ENCODE peak calls at places on chromosomes 3 and 15, in nine cellular contexts. S, E, B, U, I, C, P, T and Y are unnamed samples.

GRCh38 chr3:50213383-50213782 is 8.3 kb downstream of the SLC38A3 start:
- DNase-seq in S (no peak), E (no peak), B (no peak), U (no peak), I (no peak), C (peak), P (no peak), T (no peak), Y (no peak)

GRCh38 chr3:125591116-125591755 is 4.1 kb downstream of the OSBPL11 start:
- DNase-seq in S (no peak), E (no peak), B (no peak), U (no peak), I (no peak), C (no peak), P (no peak), T (peak), Y (no peak)

GRCh38 chr3:120566243-120566980 is 29.7 kb upstream of the NDUFB4 start:
- DNase-seq in S (no peak), E (no peak), B (no peak), U (no peak), I (no peak), C (no peak), P (no peak), T (no peak), Y (no peak)

GRCh38 chr3:169170456-169170855 is 493.1 kb downstream of the MECOM start:
- DNase-seq in S (no peak), E (no peak), B (no peak), U (no peak), I (no peak), C (no peak), P (no peak), T (no peak), Y (no peak)

GRCh38 chr3:194952882-194953281 is 267.2 kb downstream of the FAM43A start:
- DNase-seq in S (no peak), E (no peak), B (no peak), U (no peak), I (no peak), C (no peak), P (no peak), T (no peak), Y (peak)

GRCh38 chr15:92343869-92344643 is 49.6 kb upstream of the ST8SIA2 start:
- DNase-seq in S (no peak), E (no peak), B (no peak), U (no peak), I (no peak), C (no peak), P (no peak), T (no peak), Y (no peak)

GRCh38 chr15:70376929-70377691 is 279.4 kb upstream of the TLE3 start:
- DNase-seq in S (no peak), E (peak), B (no peak), U (peak), I (no peak), C (peak), P (peak), T (peak), Y (peak)

GRCh38 chr3:129890125-129890524 is 3.4 kb downstream of the TMCC1 start:
- DNase-seq in S (no peak), E (no peak), B (no peak), U (peak), I (no peak), C (no peak), P (no peak), T (no peak), Y (no peak)

GRCh38 chr3:146577662-146578061 is 27.5 kb downstream of the PLSCR5 start:
- DNase-seq in S (no peak), E (peak), B (peak), U (peak), I (no peak), C (no peak), P (no peak), T (peak), Y (no peak)

GRCh38 chr3:114596147-114596546 is 302.3 kb downstream of the TIGIT start:
- DNase-seq in S (no peak), E (no peak), B (no peak), U (no peak), I (no peak), C (no peak), P (no peak), T (no peak), Y (no peak)

GRCh38 chr15:31465083-31465955 is 138.7 kb downstream of the KLF13 start:
- DNase-seq in S (no peak), E (no peak), B (no peak), U (no peak), I (no peak), C (peak), P (no peak), T (no peak), Y (peak)

GRCh38 chr15:60745469-60745971 is 266.6 kb upstream of the ICE2 start:
- DNase-seq in S (no peak), E (peak), B (no peak), U (peak), I (no peak), C (no peak), P (peak), T (peak), Y (no peak)

GRCh38 chr15:84915011-84915958 is 30.8 kb downstream of the SLC28A1 start:
- DNase-seq in S (no peak), E (peak), B (peak), U (peak), I (peak), C (peak), P (peak), T (peak), Y (no peak)

GRCh38 chr15:64452988-64453688 is 7.2 kb upstream of the ZNF609 start:
- DNase-seq in S (no peak), E (peak), B (no peak), U (no peak), I (no peak), C (peak), P (no peak), T (peak), Y (no peak)

GRCh38 chr3:96300743-96301142 is 513.7 kb upstream of the EPHA6 start:
- DNase-seq in S (no peak), E (no peak), B (no peak), U (no peak), I (no peak), C (no peak), P (no peak), T (no peak), Y (no peak)

GRCh38 chr3:120302361-120302760 is 17.3 kb upstream of the GPR156 start:
- DNase-seq in S (no peak), E (no peak), B (no peak), U (no peak), I (no peak), C (no peak), P (no peak), T (peak), Y (no peak)

GRCh38 chr15:36701336-36701735 is 121.9 kb downstream of the CDIN1 start:
- DNase-seq in S (no peak), E (no peak), B (no peak), U (no peak), I (no peak), C (no peak), P (no peak), T (no peak), Y (no peak)

GRCh38 chr15:90684281-90684680 is 32.9 kb upstream of the BLM start:
- DNase-seq in S (no peak), E (no peak), B (no peak), U (no peak), I (no peak), C (no peak), P (no peak), T (no peak), Y (no peak)

GRCh38 chr3:1275495-1275894 is 182.7 kb downstream of the CNTN6 start:
- DNase-seq in S (no peak), E (no peak), B (peak), U (peak), I (no peak), C (no peak), P (no peak), T (no peak), Y (no peak)

GRCh38 chr3:184230081-184230602 is 757 bp downstream of the VWA5B2 start:
- DNase-seq in S (no peak), E (no peak), B (no peak), U (no peak), I (no peak), C (peak), P (no peak), T (no peak), Y (no peak)

GRCh38 chr3:182118081-182118480 is 406.4 kb downstream of the SOX2 start:
- DNase-seq in S (no peak), E (no peak), B (no peak), U (no peak), I (no peak), C (no peak), P (no peak), T (no peak), Y (no peak)

GRCh38 chr3:143634991-143635390 is 213.3 kb downstream of the SLC9A9 start:
- DNase-seq in S (no peak), E (no peak), B (no peak), U (no peak), I (no peak), C (peak), P (no peak), T (no peak), Y (no peak)

GRCh38 chr15:35746121-35746520 is 200.2 kb upstream of the DPH6 start:
- DNase-seq in S (no peak), E (no peak), B (no peak), U (no peak), I (no peak), C (no peak), P (no peak), T (peak), Y (no peak)

GRCh38 chr3:196932600-196932999 is 9.7 kb downstream of the NCBP2 start:
- DNase-seq in S (no peak), E (no peak), B (no peak), U (no peak), I (no peak), C (no peak), P (no peak), T (no peak), Y (no peak)

GRCh38 chr3:160395297-160395696 is 3.7 kb downstream of the IFT80 start:
- DNase-seq in S (no peak), E (no peak), B (no peak), U (no peak), I (no peak), C (no peak), P (no peak), T (peak), Y (no peak)

GRCh38 chr3:8509961-8510360 is 8.3 kb downstream of the LMCD1 start:
- DNase-seq in S (no peak), E (no peak), B (peak), U (no peak), I (no peak), C (no peak), P (peak), T (peak), Y (no peak)

GRCh38 chr15:58260911-58261267 is 122.7 kb downstream of the AQP9 start:
- DNase-seq in S (no peak), E (no peak), B (no peak), U (no peak), I (no peak), C (no peak), P (peak), T (peak), Y (no peak)

DNA sequence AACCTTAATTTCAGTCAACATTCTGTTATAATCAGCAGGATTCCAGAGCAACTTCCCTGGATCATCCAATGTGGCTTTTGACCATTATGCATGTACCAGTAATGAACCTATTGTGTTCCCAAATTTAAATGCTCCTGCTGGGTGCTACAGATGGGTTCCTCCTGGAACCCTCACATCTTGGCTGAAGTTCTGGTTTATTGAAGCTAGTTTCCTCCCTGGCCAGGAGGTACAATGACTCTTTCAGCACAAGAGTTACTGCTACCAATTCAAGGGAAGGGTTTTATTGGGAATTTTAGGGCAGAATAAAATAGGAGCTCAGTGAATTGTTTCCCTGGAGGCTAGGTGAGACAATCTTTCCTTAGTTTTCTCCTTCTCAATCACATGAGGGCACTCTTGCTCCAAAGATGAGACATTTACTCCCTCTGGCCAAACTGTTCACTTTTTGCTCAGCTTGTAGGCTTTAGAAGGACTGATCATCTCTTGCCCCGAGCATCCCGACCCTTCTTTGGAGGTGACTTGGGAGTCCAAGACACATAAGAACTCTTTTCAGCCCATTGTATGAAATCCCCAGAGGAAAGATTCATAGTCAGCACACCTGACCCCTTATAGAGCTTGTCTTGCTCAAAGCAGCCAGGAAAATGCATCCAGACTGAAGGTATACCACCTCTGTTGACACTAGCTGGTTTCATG is 8.8 kb upstream of the NPHP3 start:
- DNase-seq in S (no peak), E (no peak), B (peak), U (no peak), I (no peak), C (no peak), P (no peak), T (peak), Y (no peak)
- TF ChIP-seq CTCF in S (no peak), E (no peak), B (peak), U (no peak), I (peak), C (no peak), P (peak), T (peak), Y (no peak)

GRCh38 chr3:47008851-47009224 is 29.4 kb downstream of the NBEAL2 start:
- DNase-seq in S (no peak), E (no peak), B (no peak), U (no peak), I (no peak), C (no peak), P (no peak), T (no peak), Y (no peak)
- H3K27ac ChIP-seq in S (no peak), E (no peak), B (no peak), U (peak), I (peak), C (peak), P (peak), T (no peak), Y (peak)

DNA sequence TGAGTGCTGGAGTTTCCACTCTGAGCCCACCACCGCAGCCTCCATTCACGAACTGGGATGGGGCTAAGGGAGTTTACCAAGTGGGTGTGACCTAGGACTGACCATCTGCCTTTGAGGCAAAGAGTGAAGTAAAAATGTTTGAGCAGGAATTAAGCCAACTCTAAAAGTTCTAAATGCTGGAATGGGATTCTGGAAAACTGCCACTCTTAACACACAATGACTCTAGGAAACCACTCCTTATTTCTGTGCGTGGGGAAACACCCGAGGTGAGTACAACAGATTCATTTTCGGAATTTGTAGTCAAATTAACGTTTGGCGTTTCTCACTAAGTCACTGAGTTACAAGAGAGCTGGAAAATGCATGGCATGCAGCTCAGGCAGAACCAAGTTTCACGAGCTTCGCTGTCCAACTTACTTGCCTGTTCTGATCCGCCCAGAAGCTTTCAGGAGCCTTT is 31.6 kb downstream of the ISL2 start:
- DNase-seq in S (no peak), E (no peak), B (no peak), U (no peak), I (no peak), C (no peak), P (no peak), T (no peak), Y (no peak)
- H3K4me3 ChIP-seq in S (no peak), E (no peak), B (no peak), U (no peak), I (peak), C (no peak), P (no peak), T (no peak), Y (no peak)

GRCh38 chr3:133730993-133731392 is 15.2 kb upstream of the TF start:
- DNase-seq in S (no peak), E (no peak), B (no peak), U (no peak), I (no peak), C (no peak), P (no peak), T (no peak), Y (no peak)
- TF ChIP-seq CTCF in S (no peak), E (no peak), B (no peak), U (no peak), I (no peak), C (no peak), P (no peak), T (no peak), Y (no peak)

DNA sequence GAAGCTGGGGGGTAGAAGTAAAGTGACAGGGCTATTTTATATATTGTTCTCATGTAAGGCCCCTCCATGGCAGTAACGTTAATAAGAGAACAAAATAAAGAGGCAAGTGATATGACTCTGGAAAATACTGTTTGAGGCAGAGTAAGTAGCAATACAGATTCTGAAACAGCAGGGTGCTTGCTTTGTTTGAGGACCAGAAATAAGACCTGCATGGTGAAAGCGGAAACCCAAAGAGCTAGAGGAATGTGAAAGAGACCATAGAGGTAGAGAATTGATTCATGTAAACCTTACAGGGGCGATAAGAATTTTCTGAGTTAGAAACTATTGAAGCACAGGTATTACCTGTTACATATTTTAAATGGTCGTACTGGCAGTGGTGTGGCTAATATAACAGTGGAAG is 1517.1 kb downstream of the SI start:
- DNase-seq in S (no peak), E (no peak), B (no peak), U (no peak), I (no peak), C (no peak), P (no peak), T (no peak), Y (no peak)
- H3K27ac ChIP-seq in S (no peak), E (no peak), B (no peak), U (no peak), I (no peak), C (no peak), P (no peak), T (no peak), Y (no peak)

DNA sequence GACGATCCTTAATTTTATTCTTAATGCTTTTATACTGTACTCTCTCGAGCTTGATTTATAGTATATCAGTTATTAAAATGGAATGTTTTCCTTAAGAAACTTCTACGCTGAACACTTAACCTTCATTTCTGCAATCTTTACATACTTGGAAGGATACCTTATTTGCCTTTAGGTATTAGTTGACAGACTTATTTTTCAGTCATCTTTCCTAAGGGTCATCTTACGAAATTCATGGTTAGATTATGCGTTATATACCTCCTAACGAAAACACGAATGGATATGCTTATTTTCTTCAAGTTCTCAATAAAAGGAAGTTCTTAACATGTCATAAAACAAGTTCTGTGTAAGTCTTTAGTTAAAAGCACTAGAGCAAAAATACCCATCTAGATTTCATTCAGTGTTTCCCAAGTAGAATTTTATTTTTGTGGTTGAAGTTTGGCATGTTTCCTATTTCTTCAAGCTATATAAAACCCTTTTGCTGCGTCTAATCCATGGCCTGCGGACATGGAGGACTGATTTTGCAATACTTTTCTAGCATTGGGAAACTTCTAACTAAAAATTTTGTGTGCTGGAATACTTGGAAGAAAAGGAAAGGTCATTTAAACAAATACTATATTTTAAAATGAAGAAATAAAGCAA is 231.3 kb downstream of the TP63 start:
- DNase-seq in S (no peak), E (no peak), B (no peak), U (no peak), I (no peak), C (no peak), P (no peak), T (peak), Y (no peak)
- H3K4me3 ChIP-seq in S (no peak), E (no peak), B (no peak), U (no peak), I (no peak), C (no peak), P (no peak), T (no peak), Y (no peak)

DNA sequence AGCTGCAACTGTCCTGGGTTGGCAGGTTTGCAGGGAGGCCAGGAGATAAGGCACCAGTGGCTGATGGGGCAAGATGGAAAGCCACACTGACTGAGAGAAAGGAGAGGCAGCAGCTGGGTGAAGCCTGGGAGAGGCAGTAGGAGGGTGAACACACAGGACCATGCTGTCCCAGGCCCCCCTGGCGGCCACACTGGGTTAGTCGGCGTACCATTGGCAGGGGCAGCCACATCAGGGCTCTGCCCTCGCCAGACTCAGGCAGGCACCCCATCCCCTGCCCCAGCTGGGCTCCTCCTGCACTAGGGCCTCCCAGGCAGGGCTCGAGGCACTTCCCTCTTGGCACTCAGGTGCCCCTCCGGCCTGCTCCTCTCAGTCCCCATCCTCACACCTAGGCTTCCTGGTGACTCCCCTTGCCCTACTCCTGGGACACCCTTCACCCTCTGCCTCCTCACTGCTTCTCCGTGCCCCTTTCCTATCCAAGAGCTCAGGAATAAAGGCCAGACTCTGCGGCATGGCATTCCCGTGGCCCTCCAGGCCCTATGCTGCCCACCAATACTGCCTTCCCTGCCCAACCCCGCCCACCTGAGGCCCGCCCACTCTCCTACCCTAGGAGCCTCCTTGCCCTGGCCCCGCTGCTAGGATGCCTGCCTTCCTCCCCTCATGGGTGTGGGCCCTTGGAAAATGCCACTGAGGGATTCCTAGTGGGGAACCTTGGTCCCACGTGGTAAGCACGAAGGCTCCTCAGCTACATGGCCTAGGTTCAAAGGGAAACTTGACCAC is 28.8 kb upstream of the DUSP7 start:
- DNase-seq in S (no peak), E (peak), B (no peak), U (no peak), I (no peak), C (no peak), P (peak), T (no peak), Y (no peak)
- TF ChIP-seq CTCF in S (no peak), E (no peak), B (no peak), U (no peak), I (no peak), C (no peak), P (no peak), T (no peak), Y (no peak)